ENCODE peak calls at places on chromosomes 7 and 10, in six cellular contexts. E, L, D, A, H and C are unnamed samples.

GRCh38 chr7:74579800-74580685 is 77.5 kb upstream of the GTF2I start:
- ATAC-seq in E (peak; percentile 95), L (peak; percentile 77), D (peak; percentile 91), A (no peak), H (no peak), C (peak; percentile 32)

GRCh38 chr7:129202058-129202777 is 13.8 kb downstream of the SMO start:
- ATAC-seq in E (no peak), L (peak; percentile 55), D (peak; percentile 37), A (no peak), H (no peak), C (no peak)

GRCh38 chr10:123681285-123681684 is 15.1 kb downstream of the GPR26 start:
- ATAC-seq in E (no peak), L (no peak), D (no peak), A (no peak), H (no peak), C (no peak)

GRCh38 chr7:74104702-74105101 is 21.1 kb downstream of the LIMK1 start:
- ATAC-seq in E (peak; percentile 48), L (no peak), D (no peak), A (no peak), H (no peak), C (peak; percentile 79)

GRCh38 chr10:110431659-110432058 is 66.0 kb upstream of the DUSP5 start:
- ATAC-seq in E (no peak), L (no peak), D (no peak), A (no peak), H (no peak), C (peak; percentile 65)

GRCh38 chr10:110444009-110444347 is 53.7 kb upstream of the DUSP5 start:
- ATAC-seq in E (no peak), L (no peak), D (no peak), A (no peak), H (no peak), C (no peak)

GRCh38 chr7:154489897-154490296 is 437.7 kb downstream of the DPP6 start:
- ATAC-seq in E (no peak), L (no peak), D (no peak), A (no peak), H (no peak), C (no peak)

GRCh38 chr10:72275351-72276012 is 1.8 kb downstream of the DDIT4 start:
- ATAC-seq in E (no peak), L (no peak), D (peak; percentile 6), A (no peak), H (no peak), C (no peak)

GRCh38 chr10:19945275-19945674 is 129.0 kb downstream of the PLXDC2 start:
- ATAC-seq in E (no peak), L (no peak), D (peak; percentile 84), A (no peak), H (no peak), C (no peak)

GRCh38 chr7:17722798-17723197 is 217.5 kb downstream of the SNX13 start:
- ATAC-seq in E (no peak), L (peak; percentile 53), D (no peak), A (no peak), H (no peak), C (no peak)

GRCh38 chr10:31359979-31360378 is 41.0 kb downstream of the ZEB1 start:
- ATAC-seq in E (no peak), L (peak; percentile 55), D (peak; percentile 77), A (no peak), H (no peak), C (no peak)

GRCh38 chr7:65233409-65234034 is 140.1 kb upstream of the ZNF92 start:
- ATAC-seq in E (no peak), L (no peak), D (no peak), A (peak; percentile 54), H (peak; percentile 65), C (no peak)

GRCh38 chr10:92405006-92405924 is 114.3 kb downstream of the MARCHF5 start:
- ATAC-seq in E (peak; percentile 48), L (no peak), D (no peak), A (no peak), H (no peak), C (no peak)

GRCh38 chr10:124689911-124690498 is 54.2 kb downstream of the FAM53B start:
- ATAC-seq in E (no peak), L (no peak), D (no peak), A (no peak), H (peak; percentile 10), C (no peak)

GRCh38 chr10:79222186-79222585 is 125.1 kb upstream of the PPIF start:
- ATAC-seq in E (no peak), L (no peak), D (no peak), A (no peak), H (no peak), C (no peak)

GRCh38 chr10:11261687-11262086 is 244.0 kb downstream of the CELF2 start:
- ATAC-seq in E (no peak), L (no peak), D (no peak), A (no peak), H (no peak), C (no peak)

GRCh38 chr7:105234886-105235285 is 153.8 kb downstream of the SRPK2 start:
- ATAC-seq in E (no peak), L (no peak), D (no peak), A (no peak), H (no peak), C (no peak)

GRCh38 chr10:60448246-60448645 is 58.6 kb upstream of the ANK3 start:
- ATAC-seq in E (no peak), L (no peak), D (no peak), A (no peak), H (no peak), C (no peak)